ENCODE peak calls at places on chromosomes 2 and 18, in five cellular contexts. H is aorta, W is adrenal gland, O is thyroid gland, Y is right cardiac atrium. T is an unnamed sample.

GRCh38 chr2:172427990-172428840 is 829 bp downstream of the ITGA6 start:
- DNase-seq in Y (peak; percentile 53), H (peak; percentile 78), O (peak; percentile 66), W (peak; percentile 31), T (peak; percentile 88)

GRCh38 chr18:49817947-49818346 is 4.6 kb upstream of the ACAA2 start:
- DNase-seq in O (no peak), H (no peak), W (no peak), Y (no peak), T (no peak)

GRCh38 chr2:85976106-85976920 is 87.5 kb upstream of the ST3GAL5 start:
- DNase-seq in W (no peak), H (peak; percentile 27), O (peak; percentile 68), Y (peak; percentile 74), T (peak; percentile 50)

GRCh38 chr2:121099329-121100318 is 185.4 kb downstream of the TFCP2L1 start:
- DNase-seq in H (peak; percentile 38), W (no peak), Y (no peak), O (peak; percentile 85), T (peak; percentile 42)

GRCh38 chr18:56469582-56469981 is 168.8 kb downstream of the TXNL1 start:
- DNase-seq in W (no peak), Y (no peak), O (no peak), H (no peak), T (no peak)

GRCh38 chr2:226656367-226656766 is 143.3 kb downstream of the IRS1 start:
- DNase-seq in H (no peak), W (no peak), O (no peak), Y (no peak), T (no peak)

GRCh38 chr2:6921321-6921922 is 4.2 kb downstream of the RNF144A start:
- DNase-seq in W (no peak), O (no peak), H (no peak), Y (no peak), T (no peak)

GRCh38 chr18:35728676-35729075 is 147.1 kb downstream of the GALNT1 start:
- DNase-seq in Y (no peak), O (no peak), W (no peak), H (no peak), T (no peak)

GRCh38 chr2:215299337-215299859 is 12.5 kb upstream of the ATIC start:
- DNase-seq in Y (no peak), H (no peak), O (no peak), W (no peak), T (peak; percentile 40)

GRCh38 chr2:174815524-174815923 is 51.3 kb upstream of the CHRNA1 start:
- DNase-seq in W (no peak), Y (no peak), O (no peak), H (no peak), T (no peak)

GRCh38 chr18:37536646-37537045 is 29.0 kb downstream of the CELF4 start:
- DNase-seq in W (no peak), H (no peak), Y (no peak), O (no peak), T (peak; percentile 58)

GRCh38 chr18:37532917-37533316 is 32.7 kb downstream of the CELF4 start:
- DNase-seq in Y (no peak), H (no peak), O (peak; percentile 69), W (no peak), T (no peak)

GRCh38 chr18:37534627-37535026 is 31.0 kb downstream of the CELF4 start:
- DNase-seq in W (no peak), O (no peak), Y (no peak), H (no peak), T (no peak)

GRCh38 chr18:37535968-37536367 is 29.6 kb downstream of the CELF4 start:
- DNase-seq in H (no peak), O (no peak), Y (no peak), W (no peak), T (no peak)

GRCh38 chr18:37533647-37534565 is 31.7 kb downstream of the CELF4 start:
- DNase-seq in O (no peak), W (no peak), Y (no peak), H (no peak), T (no peak)
- H3K4me3 ChIP-seq in O (no peak overlapping the region), W (no peak overlapping the region), Y (no peak overlapping the region), H (no peak overlapping the region), T (no peak overlapping the region)

GRCh38 chr2:231047922-231048544 is 8.6 kb upstream of the PSMD1 start:
- DNase-seq in H (no peak), Y (no peak), W (no peak), O (no peak), T (no peak)
- H3K27ac ChIP-seq in H (no peak overlapping the region), Y (no peak overlapping the region), W (no peak overlapping the region), O (no peak overlapping the region), T (no peak overlapping the region)

GRCh38 chr18:22827741-22828140 is 105.4 kb upstream of the RBBP8 start:
- DNase-seq in H (no peak), O (no peak), Y (no peak), W (no peak), T (no peak)

GRCh38 chr18:22829781-22830180 is 103.3 kb upstream of the RBBP8 start:
- DNase-seq in H (no peak), O (no peak), W (no peak), Y (no peak), T (no peak)

GRCh38 chr18:22831441-22831904 is 101.7 kb upstream of the RBBP8 start:
- DNase-seq in Y (no peak), W (no peak), O (no peak), H (no peak), T (no peak)

GRCh38 chr18:22828171-22828570 is 105.0 kb upstream of the RBBP8 start:
- DNase-seq in Y (no peak), H (no peak), W (no peak), O (no peak), T (no peak)

GRCh38 chr18:22830511-22830910 is 102.6 kb upstream of the RBBP8 start:
- DNase-seq in Y (no peak), H (no peak), O (no peak), W (no peak), T (no peak)
- H3K4me1 ChIP-seq in Y (no peaks in the 10 kb centered on the region), H (no peaks in the 10 kb centered on the region), O (no peaks in the 10 kb centered on the region), W (no peaks in the 10 kb centered on the region), T (no peaks in the 10 kb centered on the region)

DNA sequence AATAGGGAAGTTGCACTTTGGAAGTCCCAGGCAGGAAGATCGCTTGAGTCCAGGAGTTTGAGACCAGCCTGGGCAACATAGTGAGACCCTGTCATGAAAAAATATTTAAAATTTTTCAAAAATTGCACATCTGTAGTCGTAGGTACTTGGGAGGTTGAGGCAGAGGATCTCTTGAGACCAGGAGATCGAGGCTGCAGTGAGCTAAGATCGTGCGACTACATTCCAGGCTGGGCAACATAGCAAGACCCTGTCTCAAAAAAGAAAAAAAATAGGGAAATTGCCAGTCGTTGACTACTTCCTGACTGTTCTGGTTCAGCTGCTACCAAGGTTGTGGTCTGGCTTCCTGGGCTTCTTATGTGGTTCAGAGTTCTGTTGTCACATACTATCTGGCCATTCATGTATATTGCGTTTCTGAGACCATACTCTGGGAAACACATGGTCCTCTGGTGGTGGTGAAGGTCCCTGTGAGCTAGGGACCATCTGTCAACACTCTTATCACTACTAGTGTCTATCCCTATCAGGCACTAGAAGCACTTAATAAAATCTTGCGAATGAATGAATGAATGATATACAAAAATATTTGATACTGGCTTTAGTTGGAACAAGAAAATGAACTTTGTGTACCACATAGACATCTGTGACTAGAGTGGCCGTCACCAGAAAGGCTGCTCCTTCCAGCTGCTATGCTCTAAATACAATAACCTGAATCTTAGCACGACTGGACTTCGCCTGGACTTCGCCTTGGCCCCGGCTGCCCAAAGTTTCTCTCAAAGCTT is 861 bp upstream of the KLHL23 start:
- DNase-seq in Y (no peak), W (no peak), O (peak; percentile 23), H (no peak), T (no peak)
- H3K4me3 ChIP-seq in Y (peak overlapping the region; percentile 88), W (no peak overlapping the region), O (no peak overlapping the region), H (peak overlapping the region; percentile 90), T (peak overlapping the region; percentile 73)

DNA sequence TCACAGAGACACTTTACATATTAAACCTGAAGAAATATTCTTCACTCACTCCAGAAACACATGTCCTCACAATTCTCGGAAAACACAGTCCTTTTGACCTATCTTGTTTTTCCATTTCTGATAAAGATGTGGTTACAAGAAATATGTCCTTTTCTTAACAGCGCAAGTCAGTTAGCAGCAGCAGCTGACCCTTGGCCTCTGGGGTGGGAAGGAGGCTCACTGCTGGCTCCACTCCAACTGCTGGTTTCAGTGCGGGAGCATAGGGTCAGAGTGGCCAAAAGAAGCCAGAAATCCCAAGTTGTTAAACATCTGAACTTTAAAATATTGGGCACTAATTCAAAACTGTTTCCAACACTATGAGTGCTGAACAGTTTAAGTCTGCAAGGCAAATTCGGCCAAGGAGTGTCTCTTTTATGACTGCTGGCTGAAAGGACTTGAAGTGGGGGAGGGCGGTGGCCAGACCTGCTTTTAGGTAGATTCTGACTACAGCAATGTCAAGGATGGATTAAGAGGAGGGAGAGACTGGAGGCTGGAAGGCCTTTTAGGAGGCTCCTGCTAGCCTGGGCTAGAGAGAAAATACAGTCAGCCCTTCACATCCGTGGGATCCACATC is 12.3 kb upstream of the TMEM214 start:
- DNase-seq in W (no peak), H (peak; percentile 84), O (no peak), Y (peak; percentile 73), T (no peak)
- H3K27ac ChIP-seq in W (no peak overlapping the region), H (no peak overlapping the region), O (no peak overlapping the region), Y (no peak overlapping the region), T (peak overlapping the region; percentile 29)

DNA sequence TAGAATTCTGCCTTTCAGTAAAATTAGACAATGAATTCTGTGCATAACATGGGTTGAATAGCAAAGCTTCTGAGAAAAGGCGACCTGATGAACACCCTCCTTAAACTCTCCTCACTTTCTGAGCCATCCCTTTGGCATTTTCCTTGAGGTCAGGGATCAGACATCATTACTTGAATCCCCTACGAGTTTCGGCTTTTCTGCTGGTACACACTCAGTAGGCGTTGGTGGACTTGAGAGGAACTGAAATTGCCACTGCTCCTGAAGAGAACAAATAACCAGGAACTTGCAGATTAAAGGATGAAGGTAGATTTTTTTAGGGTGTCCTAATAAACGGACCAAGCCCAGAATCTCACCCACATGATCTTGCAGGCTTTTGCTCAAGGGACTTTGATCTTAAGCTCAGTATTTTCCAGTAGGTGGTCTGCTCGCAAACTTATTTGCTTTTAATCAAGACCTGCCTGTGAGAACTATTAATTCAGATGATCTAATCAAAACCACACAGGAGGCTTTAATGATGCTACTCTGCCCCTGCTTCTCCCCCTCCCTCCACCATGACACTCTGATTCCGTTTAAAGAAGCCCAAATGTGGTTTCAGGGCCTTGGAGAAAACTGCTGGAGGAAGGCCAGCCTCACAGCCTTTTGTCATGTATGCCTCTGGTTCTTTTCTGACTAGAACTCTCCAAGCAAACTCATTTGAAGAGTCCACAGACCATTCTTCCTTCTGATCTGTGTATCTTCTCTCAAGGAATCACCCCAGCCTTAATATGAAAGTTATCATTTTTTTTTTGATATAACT is 124.9 kb downstream of the PRKCE start:
- DNase-seq in H (no peak), Y (no peak), W (no peak), O (no peak), T (no peak)
- H3K4me1 ChIP-seq in H (no peaks in the 10 kb centered on the region), Y (peaks cover 12% of the 10 kb centered on the region), W (no peaks in the 10 kb centered on the region), O (no peaks in the 10 kb centered on the region), T (peaks cover 65% of the 10 kb centered on the region)

DNA sequence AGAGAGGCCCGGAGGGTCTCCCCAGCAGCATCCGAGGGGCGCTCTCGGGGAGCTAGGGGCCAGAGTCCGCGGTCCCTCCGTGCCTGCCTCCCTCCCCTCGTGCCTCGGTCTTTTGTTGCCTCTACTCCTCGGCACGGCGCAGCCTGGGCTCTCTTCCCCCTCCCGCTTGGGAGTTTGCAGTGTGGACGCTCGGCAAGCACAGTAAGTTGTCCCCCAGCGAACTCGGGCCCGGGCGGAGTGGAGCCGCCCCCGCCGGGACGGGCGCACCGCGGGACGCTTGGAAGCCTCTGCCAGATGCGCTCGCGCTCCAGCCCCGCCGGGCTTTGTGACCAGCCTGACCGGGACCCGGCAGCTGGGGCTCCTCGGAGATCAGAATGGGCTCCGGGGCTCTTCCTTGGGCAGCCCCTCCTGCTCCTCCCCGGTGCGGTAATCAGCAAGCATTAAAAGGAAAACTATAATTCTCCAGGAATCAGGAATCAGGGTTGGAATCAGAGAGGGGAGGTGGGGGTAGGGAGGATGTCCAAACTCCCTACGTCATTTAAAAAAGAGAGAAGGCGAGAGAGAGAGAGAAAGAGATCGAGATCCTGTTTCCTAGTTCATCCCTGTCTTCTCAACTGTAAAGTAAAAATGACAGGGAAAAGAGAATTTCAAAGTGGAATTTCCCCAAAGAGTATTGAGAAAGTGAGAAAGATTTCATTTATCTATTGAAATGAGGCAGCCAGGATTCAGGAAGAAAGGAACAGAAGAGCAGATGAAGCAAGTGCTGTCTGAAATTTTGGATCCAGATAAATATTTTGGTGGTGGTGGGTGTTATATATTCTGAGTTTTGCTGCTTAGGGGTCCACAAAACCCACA is 791 bp upstream of the TMEM200C start:
- DNase-seq in Y (peak; percentile 63), O (peak; percentile 30), H (peak; percentile 78), W (peak; percentile 67), T (peak; percentile 75)
- H3K4me3 ChIP-seq in Y (peak overlapping the region; percentile 77), O (no peak overlapping the region), H (peak overlapping the region; percentile 42), W (peak overlapping the region; percentile 35), T (peak overlapping the region; percentile 27)

T was measured in spleen.